ENCODE peak calls at places on chromosomes 7 and 10, in four cellular contexts. Y, X, U and L are unnamed samples.

GRCh38 chr10:132458595-132459251 is 61.7 kb downstream of the PWWP2B start:
- DNase-seq in U (peak), Y (peak), X (peak), L (no peak)

GRCh38 chr10:43404675-43405221 is 4.2 kb downstream of the HNRNPF start:
- DNase-seq in X (no peak), U (no peak), Y (no peak), L (no peak)

GRCh38 chr10:114397651-114398145 is 6.6 kb downstream of the AFAP1L2 start:
- DNase-seq in Y (no peak), U (no peak), X (no peak), L (no peak)

GRCh38 chr7:75808106-75808505 is 5.5 kb downstream of the CCL24 start:
- DNase-seq in U (no peak), X (no peak), Y (no peak), L (no peak)

GRCh38 chr10:126013489-126014281 is 117.3 kb downstream of the FANK1 start:
- DNase-seq in X (no peak), U (peak), Y (no peak), L (no peak)

GRCh38 chr7:47404005-47404404 is 177.9 kb downstream of the TNS3 start:
- DNase-seq in Y (no peak), U (no peak), X (no peak), L (no peak)

GRCh38 chr7:7156663-7157062 is 25.7 kb upstream of the C1GALT1 start:
- DNase-seq in Y (no peak), U (no peak), X (no peak), L (no peak)

GRCh38 chr10:60425392-60426110 is 35.9 kb upstream of the ANK3 start:
- DNase-seq in Y (no peak), U (no peak), X (no peak), L (no peak)

GRCh38 chr10:34109952-34110702 is 705.0 kb downstream of the PARD3 start:
- DNase-seq in U (peak), X (no peak), Y (no peak), L (no peak)

GRCh38 chr10:18683427-18683826 is 24.2 kb downstream of the ARL5B start:
- DNase-seq in Y (no peak), U (no peak), X (no peak), L (no peak)

GRCh38 chr10:130808686-130809085 is 502.8 kb downstream of the TCERG1L start:
- DNase-seq in Y (no peak), U (no peak), X (no peak), L (no peak)

GRCh38 chr10:19828278-19829049 is 12.2 kb downstream of the PLXDC2 start:
- DNase-seq in Y (no peak), X (no peak), U (no peak), L (no peak)

GRCh38 chr7:155921804-155922506 is 109.7 kb upstream of the SHH start:
- DNase-seq in U (no peak), X (peak), Y (no peak), L (peak)

GRCh38 chr10:50367732-50368131 is 116.4 kb upstream of the ASAH2 start:
- DNase-seq in U (peak), X (no peak), Y (no peak), L (peak)

GRCh38 chr10:44913312-44914079 is 2.4 kb downstream of the TMEM72 start:
- DNase-seq in U (no peak), X (no peak), Y (no peak), L (no peak)

GRCh38 chr7:146606628-146607027 is 490.0 kb downstream of the CNTNAP2 start:
- DNase-seq in X (no peak), U (no peak), Y (no peak), L (no peak)

GRCh38 chr10:31622993-31623392 is 304.0 kb downstream of the ZEB1 start:
- DNase-seq in X (no peak), U (no peak), Y (peak), L (no peak)

GRCh38 chr10:96133135-96133534 is 3.0 kb downstream of the ZNF518A start:
- DNase-seq in U (no peak), X (no peak), Y (no peak), L (no peak)

GRCh38 chr7:24778543-24779282 is 21.4 kb upstream of the GSDME start:
- DNase-seq in X (no peak), U (no peak), Y (peak), L (no peak)

GRCh38 chr7:40008218-40008815 is 58.3 kb downstream of the CDK13 start:
- DNase-seq in X (no peak), U (peak), Y (no peak), L (no peak)

GRCh38 chr7:7516662-7517061 is 19.0 kb downstream of the COL28A1 start:
- DNase-seq in Y (no peak), X (no peak), U (no peak), L (no peak)

GRCh38 chr7:130490888-130491771 is 755 bp upstream of the MEST start:
- DNase-seq in X (peak), U (no peak), Y (peak), L (no peak)

GRCh38 chr7:155166673-155167370 is 96.7 kb downstream of the HTR5A start:
- DNase-seq in U (no peak), X (no peak), Y (peak), L (no peak)

GRCh38 chr7:100247152-100247757 is 27.5 kb downstream of the PVRIG start:
- DNase-seq in X (no peak), Y (peak), U (peak), L (peak)

GRCh38 chr7:106952658-106953231 is 87.7 kb downstream of the PIK3CG start:
- DNase-seq in U (no peak), Y (no peak), X (no peak), L (no peak)

GRCh38 chr7:108308913-108309312 is 147.3 kb downstream of the NRCAM start:
- DNase-seq in Y (no peak), X (no peak), U (no peak), L (no peak)

GRCh38 chr7:47291461-47292051 is 290.4 kb downstream of the TNS3 start:
- DNase-seq in U (peak), Y (no peak), X (no peak), L (no peak)

GRCh38 chr10:46304671-46305429 is 18.1 kb downstream of the ANTXRL start:
- DNase-seq in U (no peak), X (no peak), Y (no peak), L (no peak)

GRCh38 chr7:41886257-41886905 is 183.5 kb upstream of the INHBA start:
- DNase-seq in X (no peak), Y (peak), U (no peak), L (no peak)

GRCh38 chr7:45983720-45984032 is 62.6 kb upstream of the IGFBP3 start:
- DNase-seq in U (no peak), Y (no peak), X (no peak), L (no peak)

GRCh38 chr10:79401015-79401921 is 44.2 kb downstream of the ZCCHC24 start:
- DNase-seq in Y (peak), X (no peak), U (no peak), L (no peak)

GRCh38 chr7:36283171-36283570 is 106.5 kb upstream of the ANLN start:
- DNase-seq in Y (no peak), U (no peak), X (no peak), L (no peak)

GRCh38 chr7:48708635-48709034 is 215.7 kb upstream of the CDC14C start:
- DNase-seq in U (no peak), Y (no peak), X (no peak), L (no peak)
- TF ChIP-seq CTCF in U (no peak), Y (no peak), X (no peak), L (no peak)

DNA sequence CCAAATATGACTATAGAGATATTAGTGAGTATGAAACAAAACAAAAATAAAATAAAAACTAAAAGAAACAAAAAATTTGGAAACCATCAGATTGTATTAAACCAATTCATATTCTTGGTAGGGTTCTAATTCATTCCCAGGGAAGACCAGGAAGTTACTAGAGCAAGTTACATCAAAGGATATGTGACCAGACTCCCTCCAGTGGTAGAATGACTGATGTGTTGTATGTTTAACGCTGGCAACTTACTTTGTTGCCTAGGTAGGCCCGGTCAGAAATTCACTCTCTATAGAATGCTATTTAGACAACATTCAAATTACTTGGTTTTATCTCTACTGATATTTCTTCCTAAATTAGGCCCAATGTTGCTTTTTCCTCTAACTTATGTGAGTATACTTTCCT is 5.2 kb downstream of the PHYHIPL start:
- DNase-seq in U (peak), Y (no peak), X (peak), L (peak)
- TF ChIP-seq CTCF in U (peak), Y (peak), X (peak), L (peak)

DNA sequence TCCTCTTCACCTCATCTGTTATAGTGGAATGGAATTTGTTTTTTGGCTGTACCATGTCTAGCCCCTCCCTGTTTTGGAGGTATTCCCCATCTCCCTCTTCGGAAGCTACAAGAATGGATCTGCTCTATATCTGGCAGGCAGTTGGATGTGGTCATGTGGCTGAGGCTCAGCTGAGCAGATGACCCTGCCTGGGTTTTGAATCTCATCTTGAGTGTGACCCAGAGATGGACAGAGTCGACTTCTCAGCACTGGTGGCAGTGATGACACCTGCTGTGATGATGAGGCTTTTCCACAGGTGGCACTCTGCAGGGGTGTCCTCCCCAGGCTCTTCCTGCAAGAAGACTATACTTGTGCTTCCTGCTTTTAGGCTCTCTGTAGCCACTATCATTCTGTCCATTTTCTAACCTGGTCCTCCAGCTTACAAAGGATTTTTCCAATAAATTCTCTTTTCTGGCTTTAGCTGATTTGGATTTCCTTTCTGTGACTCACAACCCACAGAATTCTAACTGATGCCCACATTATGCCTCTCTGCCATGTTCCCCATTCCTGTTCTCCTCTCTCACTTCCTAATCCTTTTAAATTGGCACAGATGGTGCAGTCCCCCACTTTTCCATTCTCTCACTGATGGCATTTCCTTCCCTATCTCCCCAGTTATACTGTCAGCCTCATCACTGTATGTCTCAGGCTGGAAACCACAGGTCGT is 7.5 kb upstream of the ARHGAP22 start:
- DNase-seq in Y (no peak), X (no peak), U (no peak), L (no peak)
- TF ChIP-seq CTCF in Y (no peak), X (no peak), U (no peak), L (no peak)

DNA sequence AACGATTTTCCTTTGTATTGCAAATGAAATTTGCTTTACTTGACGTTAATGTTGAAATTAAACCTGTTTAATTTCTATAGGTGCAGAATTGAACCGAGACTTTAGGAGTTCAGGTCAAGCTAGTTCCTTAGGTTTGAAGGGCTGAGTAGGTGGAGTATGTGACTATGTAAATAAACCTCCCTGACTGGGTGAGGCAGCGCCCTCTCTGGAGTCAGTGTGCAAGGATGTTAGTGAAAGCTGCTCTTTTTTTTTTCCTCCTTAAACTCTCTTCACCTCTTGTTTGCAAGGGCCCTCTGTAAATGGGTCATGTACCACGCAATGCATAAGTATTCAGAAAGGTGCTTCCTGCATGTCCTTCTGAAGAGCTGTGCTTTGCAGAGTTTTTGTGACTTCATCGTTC is 33.8 kb downstream of the GALNT17 start:
- DNase-seq in U (no peak), Y (no peak), X (no peak), L (no peak)
- TF ChIP-seq CTCF in U (no peak), Y (no peak), X (no peak), L (no peak)